ENCODE peak calls at places on chromosomes 16 and 17, in ten cellular contexts. R is hepatocyte, L is fibroblast of lung, U is HFF-Myc, J is neural progenitor cell, S is heart right ventricle, A is progenitor cell of endocrine pancreas, D is PC-3, B is cardiac muscle cell, H is endothelial cell. N is an unnamed sample.

GRCh38 chr17:46154151-46154816 is 38.9 kb downstream of the KANSL1 start:
- DNase-seq in R (no peak), L (peak), U (peak), J (no peak), S (no peak), A (no peak), D (peak), B (no peak), H (no peak), N (no peak)

GRCh38 chr17:78108726-78109488 is 19.6 kb downstream of the TMC6 start:
- DNase-seq in R (no peak), L (no peak), U (no peak), J (no peak), S (no peak), A (no peak), D (no peak), B (no peak), H (no peak), N (no peak)

GRCh38 chr17:1496814-1497325 is 4.4 kb upstream of the MYO1C start:
- DNase-seq in R (no peak), L (no peak), U (no peak), J (no peak), S (no peak), A (no peak), D (no peak), B (no peak), H (no peak), N (no peak)

GRCh38 chr17:67467500-67468481 is 90.7 kb downstream of the PITPNC1 start:
- DNase-seq in R (no peak), L (no peak), U (no peak), J (no peak), S (no peak), A (no peak), D (no peak), B (no peak), H (no peak), N (no peak)

GRCh38 chr17:66348605-66349165 is 46.3 kb downstream of the PRKCA start:
- DNase-seq in R (peak), L (peak), U (peak), J (no peak), S (peak), A (no peak), D (peak), B (peak), H (no peak), N (peak)

GRCh38 chr16:31880322-31880979 is 6.8 kb downstream of the ZNF267 start:
- DNase-seq in R (peak), L (peak), U (peak), J (no peak), S (peak), A (no peak), D (peak), B (no peak), H (no peak), N (no peak)

GRCh38 chr17:80213651-80213975 is 6.5 kb downstream of the SGSH start:
- DNase-seq in R (no peak), L (no peak), U (no peak), J (no peak), S (no peak), A (no peak), D (no peak), B (no peak), H (no peak), N (no peak)

GRCh38 chr17:601462-602303 is 113.0 kb downstream of the VPS53 start:
- DNase-seq in R (peak), L (peak), U (no peak), J (no peak), S (no peak), A (no peak), D (no peak), B (peak), H (no peak), N (peak)

GRCh38 chr16:82078125-82078524 is 43.1 kb downstream of the HSD17B2 start:
- DNase-seq in R (no peak), L (no peak), U (no peak), J (no peak), S (no peak), A (no peak), D (no peak), B (no peak), H (no peak), N (no peak)

GRCh38 chr17:16417896-16418683 is 2.7 kb downstream of the TRPV2 start:
- DNase-seq in R (peak), L (peak), U (no peak), J (no peak), S (no peak), A (no peak), D (peak), B (no peak), H (peak), N (no peak)

GRCh38 chr17:27536781-27537180 is 80.5 kb downstream of the KSR1 start:
- DNase-seq in R (no peak), L (no peak), U (no peak), J (no peak), S (no peak), A (no peak), D (no peak), B (no peak), H (no peak), N (no peak)

GRCh38 chr16:86099326-86099725 is 200.4 kb downstream of the IRF8 start:
- DNase-seq in R (no peak), L (no peak), U (no peak), J (peak), S (no peak), A (no peak), D (no peak), B (no peak), H (no peak), N (no peak)

GRCh38 chr17:62062313-62062712 is 2.8 kb downstream of the MED13 start:
- DNase-seq in R (no peak), L (peak), U (no peak), J (no peak), S (no peak), A (no peak), D (peak), B (no peak), H (no peak), N (no peak)

GRCh38 chr17:41160648-41161047 is at the start of gene KRTAP4-4:
- DNase-seq in R (no peak), L (no peak), U (no peak), J (no peak), S (no peak), A (no peak), D (no peak), B (no peak), H (no peak), N (no peak)

GRCh38 chr16:48961546-48961945 is 320.1 kb downstream of the CBLN1 start:
- DNase-seq in R (no peak), L (peak), U (no peak), J (no peak), S (no peak), A (no peak), D (peak), B (no peak), H (no peak), N (no peak)

GRCh38 chr17:65532491-65532890 is 29.0 kb downstream of the AXIN2 start:
- DNase-seq in R (no peak), L (no peak), U (no peak), J (no peak), S (no peak), A (no peak), D (no peak), B (no peak), H (no peak), N (no peak)

GRCh38 chr16:10656618-10657017 is 38.1 kb downstream of the TEKT5 start:
- DNase-seq in R (no peak), L (no peak), U (no peak), J (no peak), S (no peak), A (no peak), D (no peak), B (no peak), H (no peak), N (no peak)

GRCh38 chr17:81295678-81296381 is 723 bp upstream of the SLC38A10 start:
- DNase-seq in R (peak), L (peak), U (no peak), J (peak), S (no peak), A (peak), D (peak), B (no peak), H (no peak), N (no peak)

GRCh38 chr17:74113326-74113725 is 90.2 kb upstream of the RPL38 start:
- DNase-seq in R (no peak), L (no peak), U (no peak), J (no peak), S (no peak), A (no peak), D (no peak), B (no peak), H (no peak), N (no peak)

GRCh38 chr16:21523411-21524067 is 75.8 kb upstream of the METTL9 start:
- DNase-seq in R (no peak), L (no peak), U (no peak), J (peak), S (no peak), A (no peak), D (no peak), B (no peak), H (no peak), N (no peak)

GRCh38 chr16:55668337-55669281 is 12.8 kb downstream of the SLC6A2 start:
- DNase-seq in R (no peak), L (peak), U (peak), J (no peak), S (no peak), A (no peak), D (peak), B (no peak), H (peak), N (no peak)

GRCh38 chr16:72819345-72819744 is 228.6 kb downstream of the ZFHX3 start:
- DNase-seq in R (no peak), L (peak), U (no peak), J (no peak), S (no peak), A (no peak), D (peak), B (no peak), H (no peak), N (no peak)

GRCh38 chr17:67461228-67461780 is 84.2 kb downstream of the PITPNC1 start:
- DNase-seq in R (no peak), L (no peak), U (no peak), J (no peak), S (no peak), A (no peak), D (no peak), B (no peak), H (no peak), N (no peak)

GRCh38 chr16:72443809-72444208 is 271.9 kb upstream of the PMFBP1 start:
- DNase-seq in R (no peak), L (peak), U (peak), J (no peak), S (no peak), A (no peak), D (no peak), B (no peak), H (no peak), N (no peak)

GRCh38 chr17:49190932-49191331 is 19.4 kb downstream of the GNGT2 start:
- DNase-seq in R (no peak), L (no peak), U (no peak), J (no peak), S (no peak), A (no peak), D (no peak), B (no peak), H (no peak), N (no peak)

GRCh38 chr17:65638221-65638940 is 76.9 kb upstream of the AXIN2 start:
- DNase-seq in R (peak), L (peak), U (no peak), J (no peak), S (no peak), A (no peak), D (no peak), B (no peak), H (no peak), N (peak)

GRCh38 chr17:60573139-60573975 is 26.6 kb upstream of the PPM1D start:
- DNase-seq in R (peak), L (peak), U (no peak), J (no peak), S (no peak), A (no peak), D (no peak), B (peak), H (no peak), N (peak)

GRCh38 chr17:69437475-69437874 is 23.0 kb downstream of the MAP2K6 start:
- DNase-seq in R (no peak), L (no peak), U (no peak), J (no peak), S (no peak), A (no peak), D (no peak), B (no peak), H (no peak), N (no peak)

GRCh38 chr16:5575846-5576245 is 478.3 kb upstream of the EEF2KMT start:
- DNase-seq in R (no peak), L (no peak), U (no peak), J (no peak), S (no peak), A (no peak), D (no peak), B (no peak), H (no peak), N (no peak)

GRCh38 chr16:71945616-71946015 is 50.3 kb downstream of the IST1 start:
- DNase-seq in R (no peak), L (no peak), U (no peak), J (no peak), S (no peak), A (no peak), D (no peak), B (no peak), H (no peak), N (no peak)

DNA sequence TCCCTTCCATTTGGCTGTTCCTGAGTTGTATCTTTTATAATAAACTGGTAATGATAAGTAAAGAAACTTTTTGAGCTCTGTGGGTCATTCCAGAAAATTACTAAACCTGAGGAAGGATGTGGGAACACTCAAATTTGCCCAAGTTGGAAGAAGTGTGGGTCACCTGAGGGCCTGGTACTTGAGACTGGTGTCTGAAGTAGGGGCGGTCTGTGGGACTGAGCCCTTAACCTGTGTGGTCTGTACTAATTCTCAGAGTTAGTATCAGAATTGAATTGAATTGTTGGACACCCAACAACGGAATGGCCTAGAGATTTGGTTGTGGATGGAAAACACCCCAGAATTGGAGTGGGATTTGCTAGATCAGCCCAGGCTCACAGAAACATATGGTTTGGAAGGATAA is 43.1 kb downstream of the IKZF3 start:
- DNase-seq in R (no peak), L (no peak), U (no peak), J (no peak), S (no peak), A (no peak), D (no peak), B (no peak), H (no peak), N (no peak)
- TF ChIP-seq CTCF in R (no peak), L (no peak), U (no peak), J (no peak), S (no peak), A (no peak), D (no peak), B (no peak), H (no peak), N (no peak)

DNA sequence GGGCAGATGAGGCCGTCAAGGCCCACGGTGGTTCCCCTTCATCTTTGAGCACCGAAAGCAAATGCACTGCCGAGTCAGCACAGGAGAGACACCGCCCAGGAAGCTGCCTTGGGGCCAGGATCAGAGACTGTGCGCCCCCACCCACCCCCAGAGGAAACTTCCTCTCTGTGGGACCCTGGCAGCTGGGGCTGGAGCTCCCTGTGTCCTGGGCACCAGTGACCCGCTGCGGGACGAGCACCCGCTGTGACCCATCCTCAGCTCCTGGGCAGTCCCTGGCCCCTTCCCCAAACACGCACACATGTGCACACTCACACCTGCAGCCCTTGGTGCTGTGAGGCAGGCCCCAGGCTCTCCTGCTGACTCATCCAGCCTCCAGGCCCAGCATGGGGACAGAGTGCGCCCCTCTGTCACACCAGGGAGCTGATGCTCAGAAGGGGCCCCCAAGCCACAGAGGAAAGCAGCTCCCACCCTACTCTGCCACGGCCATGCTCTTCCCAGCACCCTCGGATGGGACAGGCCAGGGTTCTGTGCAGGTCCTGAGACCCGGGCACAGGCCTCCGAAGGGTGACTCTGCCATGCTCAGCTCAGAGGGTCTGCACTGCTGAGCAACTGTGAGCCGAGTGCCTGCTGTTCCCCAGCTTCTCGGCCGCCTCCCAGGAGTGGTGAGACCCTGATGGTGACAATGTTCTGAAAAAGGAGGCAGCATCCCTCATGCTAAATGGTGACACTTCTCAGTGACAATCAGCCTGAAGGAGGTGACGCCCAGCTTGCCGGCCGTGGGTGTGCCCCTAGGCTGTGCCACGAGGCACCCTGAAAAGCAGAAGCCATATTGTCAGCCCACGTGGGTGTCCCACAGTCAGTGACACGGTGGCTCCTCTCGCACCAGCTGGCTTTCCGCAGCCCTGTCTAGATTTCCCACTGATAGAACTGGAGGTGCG is 3.6 kb downstream of the PIEZO1 start:
- DNase-seq in R (no peak), L (no peak), U (no peak), J (no peak), S (no peak), A (no peak), D (peak), B (no peak), H (no peak), N (no peak)
- TF ChIP-seq CTCF in R (no peak), L (no peak), U (no peak), J (no peak), S (no peak), A (no peak), D (no peak), B (no peak), H (no peak), N (no peak)

DNA sequence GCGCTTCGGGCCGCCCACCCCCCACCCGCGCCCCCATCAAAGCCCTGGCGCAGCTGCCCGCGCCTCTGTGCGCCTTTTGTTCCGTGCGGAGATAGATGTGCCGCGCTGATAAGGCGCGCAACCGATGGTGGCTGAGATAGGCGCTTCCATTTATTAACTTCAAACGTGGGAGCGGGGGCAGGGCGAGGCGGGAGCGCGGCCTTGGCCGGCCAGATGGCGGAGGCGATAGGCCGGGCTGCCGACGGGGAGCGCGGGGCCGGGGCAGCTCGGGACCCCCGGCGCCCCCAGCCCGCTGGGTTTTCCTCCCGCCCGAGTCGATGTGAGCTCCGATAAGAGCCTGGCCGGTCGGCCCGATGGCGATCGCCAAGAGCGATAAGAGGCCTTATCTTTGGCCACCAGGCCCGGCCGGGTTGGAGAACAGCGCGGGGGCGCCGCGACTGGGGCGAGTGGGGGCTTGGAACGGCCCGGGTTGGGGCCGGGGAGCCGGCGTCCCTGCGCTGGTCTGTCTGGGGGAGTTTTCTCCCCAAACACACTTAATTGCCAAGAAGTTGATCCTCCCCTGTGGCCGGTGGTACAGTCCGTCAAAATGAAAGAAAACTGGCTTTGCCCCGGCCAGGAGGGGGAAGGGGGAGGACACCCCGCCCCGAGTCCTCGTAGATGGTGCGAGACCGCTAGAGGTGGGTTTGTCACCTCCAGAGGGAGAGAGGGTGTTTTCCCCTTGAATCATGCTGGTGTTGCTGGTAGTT is 2.7 kb downstream of the ZFPM1 start:
- DNase-seq in R (peak), L (peak), U (no peak), J (peak), S (no peak), A (no peak), D (peak), B (no peak), H (peak), N (no peak)
- TF ChIP-seq CTCF in R (no peak), L (no peak), U (no peak), J (no peak), S (no peak), A (no peak), D (no peak), B (peak), H (no peak), N (no peak)

DNA sequence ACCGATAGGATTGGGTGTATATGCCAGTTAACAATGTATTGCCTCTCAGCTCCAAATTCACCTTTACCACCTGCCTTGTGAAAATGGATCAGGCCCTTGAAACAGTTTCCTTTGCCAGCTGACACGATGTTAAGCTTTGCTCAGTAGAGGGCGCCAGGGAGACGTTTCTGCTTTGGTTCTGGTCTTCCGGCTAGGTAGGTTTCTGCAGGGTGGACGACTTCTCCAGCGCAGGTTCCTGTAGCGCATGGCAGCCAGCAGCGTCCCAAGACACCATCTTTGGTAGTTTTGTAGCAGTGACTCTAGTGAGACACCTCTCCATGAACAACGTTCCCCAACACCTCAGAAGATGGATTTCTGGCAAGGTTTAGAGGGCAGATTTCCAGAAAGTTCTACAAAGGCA is 24.0 kb downstream of the SYCE1L start:
- DNase-seq in R (no peak), L (no peak), U (no peak), J (peak), S (no peak), A (no peak), D (peak), B (no peak), H (peak), N (no peak)
- TF ChIP-seq CTCF in R (peak), L (no peak), U (peak), J (peak), S (peak), A (peak), D (peak), B (peak), H (peak), N (peak)

DNA sequence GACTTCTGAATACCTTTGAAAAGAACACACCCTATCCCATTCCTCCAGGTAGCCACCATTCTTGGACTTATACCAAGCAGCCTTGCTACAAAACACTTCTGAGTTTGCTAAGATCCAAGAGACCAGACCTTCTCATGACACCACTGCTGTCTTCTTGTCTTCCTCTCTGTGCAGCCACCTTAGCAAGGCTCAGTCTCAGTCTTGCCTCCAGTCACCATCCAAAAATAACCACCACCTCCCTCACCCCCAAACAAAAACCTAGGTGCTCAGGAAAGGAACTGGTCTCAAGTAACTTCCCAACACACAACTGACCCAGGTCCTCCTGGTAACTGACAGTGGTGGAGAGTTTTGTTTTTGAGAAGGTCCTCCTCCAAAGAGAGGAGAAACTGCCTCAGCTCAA is 90.9 kb upstream of the CORO6 start:
- DNase-seq in R (no peak), L (no peak), U (no peak), J (no peak), S (no peak), A (no peak), D (no peak), B (no peak), H (no peak), N (no peak)
- TF ChIP-seq CTCF in R (no peak), L (no peak), U (no peak), J (no peak), S (no peak), A (no peak), D (no peak), B (no peak), H (no peak), N (no peak)

GRCh38 chr17:82710499-82711232 is 5.8 kb upstream of the FN3KRP start:
- DNase-seq in R (no peak), L (no peak), U (no peak), J (peak), S (no peak), A (no peak), D (no peak), B (no peak), H (no peak), N (no peak)
- TF ChIP-seq CTCF in R (no peak), L (no peak), U (no peak), J (no peak), S (no peak), A (no peak), D (peak), B (no peak), H (no peak), N (no peak)

N was measured in AG04450.